ENCODE peak calls at places on chromosomes 5 and 9, in six cellular contexts. M is PC-9, A is IMR-90, V is EH, K is NCI-H2081, Q is GM04504. C is an unnamed sample.

GRCh38 chr5:137617806-137618205 is 118.1 kb downstream of the KLHL3 start:
- DNase-seq in M (no peak), A (peak; percentile 55), V (peak; percentile 84), K (no peak), Q (no peak), C (peak; percentile 23)

GRCh38 chr9:134364391-134365114 is 38.3 kb downstream of the RXRA start:
- DNase-seq in M (no peak), A (no peak), V (no peak), K (no peak), Q (no peak), C (no peak)

GRCh38 chr5:142053434-142054253 is 40.8 kb upstream of the GNPDA1 start:
- DNase-seq in M (peak; percentile 31), A (peak; percentile 43), V (peak; percentile 91), K (no peak), Q (peak; percentile 55), C (peak; percentile 51)

GRCh38 chr9:126704157-126704941 is 90.6 kb downstream of the LMX1B start:
- DNase-seq in M (peak; percentile 54), A (peak; percentile 46), V (peak; percentile 54), K (no peak), Q (no peak), C (peak; percentile 63)

GRCh38 chr9:2242778-2243395 is 227.7 kb downstream of the SMARCA2 start:
- DNase-seq in M (peak; percentile 32), A (no peak), V (peak; percentile 21), K (no peak), Q (no peak), C (no peak)

GRCh38 chr9:117535439-117535838 is 120.6 kb upstream of the ASTN2 start:
- DNase-seq in M (no peak), A (no peak), V (no peak), K (no peak), Q (no peak), C (no peak)

GRCh38 chr9:72985746-72986145 is 32.9 kb upstream of the ALDH1A1 start:
- DNase-seq in M (no peak), A (no peak), V (no peak), K (no peak), Q (no peak), C (no peak)

GRCh38 chr9:25003686-25004085 is 458.0 kb upstream of the IZUMO3 start:
- DNase-seq in M (no peak), A (no peak), V (no peak), K (no peak), Q (no peak), C (no peak)

GRCh38 chr9:134177186-134177585 is 12.8 kb upstream of the RNU6ATAC start:
- DNase-seq in M (no peak), A (no peak), V (no peak), K (no peak), Q (no peak), C (no peak)

GRCh38 chr5:68331202-68332108 is 115.9 kb downstream of the PIK3R1 start:
- DNase-seq in M (no peak), A (peak; percentile 80), V (peak; percentile 63), K (no peak), Q (no peak), C (peak; percentile 55)

GRCh38 chr5:137119321-137119720 is 379.8 kb downstream of the SPOCK1 start:
- DNase-seq in M (no peak), A (no peak), V (peak; percentile 61), K (no peak), Q (no peak), C (no peak)

GRCh38 chr9:134206317-134207300 is 42.2 kb upstream of the RNU6ATAC start:
- DNase-seq in M (no peak), A (no peak), V (no peak), K (no peak), Q (no peak), C (no peak)